ENCODE peak calls at places on chromosomes 5 and 9, in nine cellular contexts. K is AG04450; M is body of pancreas; A is IMR-90; Q is neuronal stem cell; T is lung; S is stomach; I is CD4-positive, alpha-beta T cell; D is GM23338. R is an unnamed sample.

GRCh38 chr9:27292646-27293045 is 4.3 kb downstream of the EQTN start:
- DNase-seq in S (no peak), T (no peak), K (peak), M (no peak), I (no peak), D (no peak), A (peak), Q (no peak), R (no peak)

GRCh38 chr5:32645246-32645645 is 59.9 kb downstream of the SUB1 start:
- DNase-seq in T (no peak), I (no peak), Q (no peak), M (no peak), A (no peak), S (no peak), D (peak), K (no peak), R (no peak)

GRCh38 chr5:61256474-61256873 is 75.6 kb upstream of the ZSWIM6 start:
- DNase-seq in K (no peak), A (no peak), I (no peak), M (peak), Q (no peak), S (peak), T (peak), D (no peak), R (no peak)

GRCh38 chr9:138015021-138015829 is 137.6 kb downstream of the CACNA1B start:
- DNase-seq in T (no peak), S (no peak), I (no peak), A (no peak), M (no peak), D (no peak), K (no peak), Q (no peak), R (no peak)

GRCh38 chr5:78591227-78591626 is 57.3 kb downstream of the LHFPL2 start:
- DNase-seq in M (no peak), K (peak), I (no peak), S (no peak), T (no peak), A (peak), D (no peak), Q (no peak), R (peak)

GRCh38 chr5:169050146-169050571 is 250.8 kb downstream of the SLIT3 start:
- DNase-seq in I (no peak), K (no peak), M (peak), A (no peak), S (no peak), D (no peak), Q (no peak), T (no peak), R (peak)

GRCh38 chr5:82183828-82184227 is 94.3 kb downstream of the RPS23 start:
- DNase-seq in I (no peak), S (no peak), K (no peak), A (peak), T (no peak), M (peak), Q (no peak), D (no peak), R (peak)

GRCh38 chr9:92614763-92615441 is 55.0 kb downstream of the IPPK start:
- DNase-seq in K (no peak), D (no peak), A (no peak), S (no peak), I (no peak), Q (no peak), M (no peak), T (no peak), R (no peak)

GRCh38 chr9:4620881-4621555 is 41.1 kb upstream of the PLPP6 start:
- DNase-seq in S (no peak), A (peak), D (peak), I (no peak), T (no peak), K (no peak), M (no peak), Q (no peak), R (no peak)

GRCh38 chr5:150485770-150486401 is 22.0 kb upstream of the NDST1 start:
- DNase-seq in M (peak), D (peak), A (peak), K (no peak), I (no peak), S (peak), T (peak), Q (peak), R (no peak)

GRCh38 chr9:77987104-77987656 is 44.4 kb downstream of the GNAQ start:
- DNase-seq in T (no peak), I (no peak), M (peak), D (no peak), S (no peak), Q (no peak), K (no peak), A (no peak), R (no peak)

GRCh38 chr9:110308504-110309109 is 29.1 kb downstream of the TXNDC8 start:
- DNase-seq in I (no peak), A (no peak), K (no peak), S (no peak), M (no peak), T (no peak), D (no peak), Q (no peak), R (no peak)

GRCh38 chr9:16718296-16718695 is 152.2 kb downstream of the BNC2 start:
- DNase-seq in S (no peak), K (no peak), T (no peak), Q (no peak), I (no peak), D (no peak), A (peak), M (no peak), R (no peak)

GRCh38 chr9:76818271-76818670 is 54.0 kb downstream of the PCA3 start:
- DNase-seq in T (peak), D (no peak), Q (no peak), S (peak), A (peak), I (no peak), K (peak), M (peak), R (peak)

GRCh38 chr5:107808671-107809137 is 138.0 kb upstream of the EFNA5 start:
- DNase-seq in S (no peak), I (no peak), A (no peak), D (peak), K (no peak), T (no peak), Q (peak), M (peak), R (no peak)

GRCh38 chr9:94135222-94135621 is 51.0 kb downstream of the PTPDC1 start:
- DNase-seq in K (peak), S (no peak), M (peak), A (peak), I (no peak), D (no peak), Q (no peak), T (no peak), R (peak)

GRCh38 chr5:40676643-40677333 is 2.9 kb upstream of the PTGER4 start:
- DNase-seq in M (peak), Q (no peak), I (no peak), K (peak), S (no peak), A (peak), D (peak), T (no peak), R (no peak)

GRCh38 chr5:137563646-137564474 is 64.7 kb upstream of the SPOCK1 start:
- DNase-seq in M (peak), K (no peak), S (no peak), A (peak), I (no peak), Q (no peak), D (no peak), T (no peak), R (peak)

GRCh38 chr5:176658007-176658599 is 10.8 kb downstream of the TSPAN17 start:
- DNase-seq in I (peak), T (peak), D (peak), M (peak), S (peak), K (peak), A (peak), Q (peak), R (peak)

GRCh38 chr9:129467004-129467588 is 153.8 kb downstream of the C9orf50 start:
- DNase-seq in I (no peak), A (no peak), Q (no peak), S (no peak), T (no peak), M (peak), D (no peak), K (no peak), R (no peak)

GRCh38 chr9:87713278-87713989 is 12.5 kb upstream of the CTSL start:
- DNase-seq in T (peak), I (no peak), D (peak), M (peak), S (peak), K (peak), Q (no peak), A (peak), R (peak)

GRCh38 chr5:65722575-65723424 is 795 bp downstream of the NLN start:
- DNase-seq in T (peak), K (no peak), S (no peak), D (peak), I (no peak), A (peak), M (peak), Q (peak), R (peak)

GRCh38 chr9:123283455-123283854 is 15.1 kb upstream of the STRBP start:
- DNase-seq in A (no peak), S (no peak), M (no peak), I (no peak), T (no peak), Q (no peak), D (no peak), K (no peak), R (no peak)

GRCh38 chr9:109203761-109204360 is 36.8 kb upstream of the FRRS1L start:
- DNase-seq in I (no peak), D (no peak), M (no peak), T (no peak), S (no peak), Q (no peak), K (no peak), A (no peak), R (no peak)

GRCh38 chr9:109194157-109194556 is 27.1 kb upstream of the FRRS1L start:
- DNase-seq in S (no peak), D (no peak), A (peak), M (no peak), I (no peak), T (no peak), Q (no peak), K (peak), R (no peak)

GRCh38 chr9:109199676-109200075 is 32.6 kb upstream of the FRRS1L start:
- DNase-seq in M (no peak), Q (no peak), I (no peak), S (no peak), D (no peak), A (no peak), K (no peak), T (no peak), R (no peak)

DNA sequence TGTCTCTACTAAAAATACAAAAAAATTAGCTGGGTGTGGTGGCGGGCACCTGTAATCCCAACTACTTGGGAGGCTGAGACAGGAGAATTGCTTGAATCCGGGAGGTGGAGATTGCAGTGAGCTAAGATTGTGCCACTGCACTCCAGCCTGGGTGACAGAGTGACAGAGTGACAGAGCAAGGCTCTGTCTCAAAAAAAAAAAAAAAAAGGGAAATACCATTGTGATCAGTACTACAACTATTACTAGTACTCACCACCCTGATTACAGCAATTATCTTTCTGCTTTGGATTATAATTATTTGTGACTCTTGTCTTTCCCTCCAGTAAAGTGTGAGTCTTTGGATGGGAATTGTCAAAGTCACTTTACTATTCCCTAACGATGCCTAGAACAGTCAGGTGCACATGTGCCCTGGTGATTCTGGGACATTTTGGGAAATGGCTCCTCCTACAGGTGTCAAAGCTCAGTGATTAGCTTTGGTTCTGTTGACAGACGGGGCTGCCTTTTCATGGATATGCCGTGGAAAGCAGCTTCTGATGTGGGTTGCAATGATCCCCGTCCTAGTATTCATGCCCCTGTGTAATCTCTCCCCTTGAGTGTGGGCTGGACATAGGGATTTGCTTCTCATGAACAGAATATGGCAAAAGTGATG is 31.8 kb upstream of the FRRS1L start:
- DNase-seq in A (no peak), M (no peak), S (no peak), T (no peak), Q (no peak), D (peak), K (no peak), I (no peak), R (no peak)
- H3K27ac ChIP-seq in A (no peak), M (no peak), S (no peak), T (no peak), Q (no peak), D (no peak), K (no peak), I (no peak), R (no peak)

DNA sequence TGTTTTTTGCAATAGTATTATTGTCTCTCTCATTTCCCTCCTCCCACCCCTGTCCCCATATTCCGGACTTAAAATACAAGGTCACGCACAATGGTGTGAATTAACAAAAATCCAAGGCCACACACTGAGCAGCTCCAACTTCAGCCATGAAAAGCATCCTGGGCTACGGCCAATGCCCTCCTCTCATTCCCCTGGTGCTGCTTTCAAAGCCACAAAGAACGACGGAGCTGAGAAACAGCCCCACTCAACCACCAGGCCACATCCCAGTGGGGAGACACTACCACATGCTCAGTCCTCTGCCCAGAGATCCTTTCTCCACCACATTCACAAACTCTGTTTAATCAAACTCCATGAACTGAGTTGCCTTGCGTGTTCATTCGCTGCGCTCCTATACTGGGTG is 220.8 kb downstream of the TSSK1B start:
- DNase-seq in Q (no peak), K (no peak), A (no peak), S (no peak), M (no peak), I (no peak), T (no peak), D (no peak), R (no peak)
- H3K27ac ChIP-seq in Q (peak), K (no peak), A (no peak), S (no peak), M (no peak), I (no peak), T (no peak), D (no peak), R (no peak)

DNA sequence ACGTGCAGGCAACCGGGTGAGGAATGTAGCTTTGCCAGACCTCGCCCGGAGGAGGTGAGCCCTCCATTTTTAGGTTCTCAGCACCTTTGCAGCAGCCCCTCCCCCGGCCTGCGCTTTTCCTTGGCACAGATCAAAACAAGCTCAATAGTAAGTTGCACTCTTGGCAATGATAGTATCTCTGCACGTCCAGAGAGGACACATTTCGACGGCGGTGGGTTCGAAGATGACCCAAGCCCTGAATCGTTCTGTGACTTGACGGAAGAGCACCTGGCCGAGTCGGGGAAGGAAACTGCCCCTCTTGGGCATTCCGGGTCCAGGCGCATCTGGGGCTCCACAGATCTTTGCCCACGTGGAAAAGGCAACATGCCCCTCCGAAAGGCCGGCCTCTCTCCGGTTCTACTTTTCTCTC is 904 bp downstream of the GDNF start:
- DNase-seq in I (no peak), S (no peak), T (no peak), M (no peak), K (no peak), Q (no peak), A (no peak), D (peak), R (peak)
- H3K27ac ChIP-seq in I (no peak), S (peak), T (no peak), M (no peak), K (no peak), Q (no peak), A (no peak), D (no peak), R (no peak)

GRCh38 chr9:84755375-84755774 is 85.8 kb downstream of the NTRK2 start:
- DNase-seq in A (no peak), Q (no peak), K (no peak), T (no peak), D (no peak), I (no peak), M (no peak), S (no peak), R (no peak)

GRCh38 chr9:84756156-84756555 is 86.6 kb downstream of the NTRK2 start:
- DNase-seq in K (no peak), T (no peak), A (no peak), M (no peak), D (no peak), S (no peak), Q (no peak), I (no peak), R (no peak)

GRCh38 chr9:84758817-84759216 is 89.3 kb downstream of the NTRK2 start:
- DNase-seq in K (no peak), Q (no peak), S (no peak), A (no peak), I (no peak), M (no peak), T (no peak), D (no peak), R (no peak)

GRCh38 chr9:84759300-84759750 is 89.8 kb downstream of the NTRK2 start:
- DNase-seq in I (no peak), M (no peak), S (no peak), K (no peak), A (no peak), Q (no peak), T (no peak), D (no peak), R (peak)

DNA sequence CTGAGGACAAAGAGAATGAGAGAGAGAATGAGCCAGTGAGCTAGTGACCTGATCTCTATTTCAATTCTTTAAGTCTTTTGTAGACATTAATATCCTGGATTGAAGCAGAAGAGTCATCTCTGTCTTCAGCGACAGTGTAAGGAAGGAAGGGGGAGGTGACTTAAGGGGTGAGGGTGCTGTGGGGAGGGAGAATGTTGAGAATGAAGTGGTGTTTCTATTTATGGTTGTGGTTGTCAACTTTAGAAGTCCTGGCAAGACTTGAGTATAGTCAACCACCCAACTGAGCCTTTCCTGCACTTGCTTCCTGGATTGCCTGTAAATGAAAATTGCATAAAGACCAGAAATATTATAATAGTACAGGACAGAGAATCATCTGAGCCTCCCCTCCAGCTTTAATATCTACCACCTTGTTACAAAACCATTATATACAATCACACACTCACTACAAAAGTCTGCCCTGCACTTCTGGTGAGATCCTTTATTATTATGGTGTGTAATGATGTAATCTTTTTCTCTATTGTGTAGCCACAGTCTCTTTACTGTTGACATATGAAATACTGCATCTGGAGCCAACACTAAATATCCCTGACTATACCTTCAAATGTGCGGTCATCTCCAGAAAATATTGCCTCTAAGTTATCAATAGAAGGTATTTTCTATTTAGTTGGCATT is 91.7 kb downstream of the NTRK2 start:
- DNase-seq in M (no peak), T (no peak), K (no peak), S (no peak), A (no peak), D (no peak), Q (no peak), I (no peak), R (no peak)
- H3K27ac ChIP-seq in M (no peak), T (no peak), K (no peak), S (no peak), A (no peak), D (no peak), Q (no peak), I (no peak), R (no peak)

DNA sequence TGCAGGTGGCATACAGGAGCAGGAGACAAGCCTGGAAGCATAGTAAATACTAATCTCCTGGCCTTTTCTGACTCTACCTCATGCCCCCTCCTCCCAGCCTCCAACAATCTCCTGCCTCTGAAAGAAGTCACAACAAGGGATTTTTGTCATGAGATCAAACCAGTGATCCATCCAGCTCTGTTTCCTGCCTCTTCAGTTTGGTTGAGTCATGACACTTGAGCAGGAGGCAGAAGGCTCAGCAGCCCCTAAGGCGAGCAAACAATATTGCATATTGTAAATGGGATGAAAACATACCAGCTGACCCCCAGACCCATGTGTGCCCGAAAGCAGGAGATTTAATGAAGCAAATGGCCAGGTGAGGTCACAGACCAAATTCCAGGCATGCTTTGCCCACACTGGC is 272.8 kb downstream of the GAS1 start:
- DNase-seq in D (no peak), M (no peak), T (no peak), K (no peak), Q (no peak), A (no peak), S (no peak), I (no peak), R (no peak)
- H3K27ac ChIP-seq in D (no peak), M (no peak), T (no peak), K (no peak), Q (no peak), A (no peak), S (no peak), I (no peak), R (no peak)

GRCh38 chr9:95156074-95156473 is 161.4 kb downstream of the FANCC start:
- DNase-seq in M (no peak), S (no peak), D (no peak), Q (no peak), T (no peak), A (no peak), K (no peak), I (no peak), R (no peak)

GRCh38 chr9:95155211-95155610 is 162.3 kb downstream of the FANCC start:
- DNase-seq in I (no peak), A (no peak), Q (no peak), S (no peak), K (no peak), D (no peak), T (no peak), M (no peak), R (no peak)

GRCh38 chr9:95157491-95158151 is 159.9 kb downstream of the FANCC start:
- DNase-seq in M (peak), D (no peak), T (peak), I (no peak), Q (no peak), S (no peak), K (peak), A (peak), R (no peak)
- H3K27ac ChIP-seq in M (no peak), D (no peak), T (no peak), I (no peak), Q (no peak), S (peak), K (no peak), A (no peak), R (no peak)

DNA sequence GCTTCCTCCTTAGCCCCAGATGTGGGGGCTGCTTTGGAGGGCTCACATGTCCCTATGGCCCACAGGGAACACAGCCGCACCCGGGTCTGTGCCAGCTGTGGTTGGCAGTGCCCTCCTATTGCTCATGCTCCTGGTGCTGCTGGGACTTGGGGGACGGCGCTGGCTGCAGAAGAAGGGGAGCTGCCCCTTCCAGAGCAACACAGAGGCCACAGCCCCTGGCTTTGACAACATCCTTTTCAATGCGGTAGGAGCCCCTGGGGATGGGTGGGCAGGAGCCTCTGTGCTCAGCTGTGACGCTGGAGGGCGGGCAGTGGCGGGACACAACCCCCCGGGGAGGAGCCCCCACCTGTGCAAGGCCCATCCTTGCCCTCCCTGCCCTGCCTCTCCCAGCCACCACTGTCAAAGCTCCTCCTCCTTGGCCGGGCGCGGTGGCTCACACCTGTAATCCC is 6.3 kb downstream of the EDF1 start:
- DNase-seq in A (no peak), Q (no peak), K (no peak), T (no peak), M (no peak), S (no peak), D (no peak), I (no peak), R (no peak)
- H3K27ac ChIP-seq in A (no peak), Q (no peak), K (no peak), T (no peak), M (peak), S (peak), D (no peak), I (no peak), R (no peak)

R was measured in foreskin keratinocyte.